ENCODE peak calls at places on chromosome 2, in ten cellular contexts. W is CD8-positive, alpha-beta T cell; N is esophagus muscularis mucosa; I is K562; Q is colonic mucosa; R is right atrium auricular region; E is CD8-positive, alpha-beta memory T cell; M is psoas muscle; Y is SK-N-SH; L is GM23248. G is an unnamed sample.
A peak's percentile ranks its signal among the peaks of the same experiment; 100 is the strongest.

GRCh38 chr2:182915369-182916326 is 49.2 kb upstream of the FRZB start:
- DNase-seq in W (no peak), N (no peak), I (no peak), Q (no peak), R (no peak), E (no peak), M (peak; percentile 75), Y (no peak), L (peak; percentile 88), G (no peak)

GRCh38 chr2:144156736-144157645 is 362.9 kb downstream of the ZEB2 start:
- DNase-seq in W (no peak), N (no peak), I (no peak), Q (no peak), R (no peak), E (no peak), M (no peak), Y (no peak), L (no peak), G (no peak)

GRCh38 chr2:19312949-19313348 is 45.5 kb downstream of the OSR1 start:
- DNase-seq in W (no peak), N (no peak), I (no peak), Q (no peak), R (no peak), E (no peak), M (no peak), Y (peak; percentile 28), L (peak; percentile 69), G (no peak)

GRCh38 chr2:235405612-235406361 is 88.1 kb upstream of the AGAP1 start:
- DNase-seq in W (no peak), N (no peak), I (no peak), Q (no peak), R (no peak), E (no peak), M (no peak), Y (no peak), L (no peak), G (no peak)

GRCh38 chr2:152716805-152717241 is 438 bp downstream of the PRPF40A start:
- DNase-seq in W (peak; percentile 20), N (no peak), I (peak; percentile 25), Q (peak; percentile 43), R (no peak), E (peak; percentile 55), M (peak; percentile 46), Y (peak; percentile 11), L (peak; percentile 55), G (no peak)

GRCh38 chr2:118492335-118492734 is 355.1 kb downstream of the EN1 start:
- DNase-seq in W (no peak), N (no peak), I (no peak), Q (no peak), R (no peak), E (no peak), M (no peak), Y (no peak), L (no peak), G (no peak)

GRCh38 chr2:221423212-221423804 is 148.8 kb downstream of the EPHA4 start:
- DNase-seq in W (no peak), N (no peak), I (no peak), Q (no peak), R (no peak), E (no peak), M (no peak), Y (no peak), L (peak; percentile 33), G (no peak)

GRCh38 chr2:31271851-31272267 is 37.9 kb downstream of the EHD3 start:
- DNase-seq in W (no peak), N (no peak), I (no peak), Q (no peak), R (no peak), E (no peak), M (no peak), Y (no peak), L (peak; percentile 72), G (no peak)

GRCh38 chr2:185880396-185880795 is 141.8 kb downstream of the FSIP2 start:
- DNase-seq in W (no peak), N (no peak), I (no peak), Q (no peak), R (no peak), E (no peak), M (no peak), Y (no peak), L (no peak), G (no peak)

GRCh38 chr2:195667974-195668373 is 10.9 kb downstream of the SLC39A10 start:
- DNase-seq in W (no peak), N (no peak), I (no peak), Q (no peak), R (no peak), E (no peak), M (no peak), Y (no peak), L (no peak), G (no peak)

GRCh38 chr2:129178356-129178755 is 801.1 kb upstream of the RAB6C start:
- DNase-seq in W (no peak), N (peak; percentile 88), I (no peak), Q (no peak), R (peak; percentile 77), E (no peak), M (peak; percentile 84), Y (no peak), L (peak; percentile 59), G (no peak)

GRCh38 chr2:240503848-240504247 is 53.9 kb downstream of the ANKMY1 start:
- DNase-seq in W (no peak), N (peak; percentile 34), I (no peak), Q (peak; percentile 7), R (no peak), E (no peak), M (no peak), Y (peak; percentile 4), L (no peak), G (no peak)

GRCh38 chr2:88626171-88627054 is 851 bp downstream of the EIF2AK3 start:
- DNase-seq in W (peak; percentile 61), N (no peak), I (peak; percentile 50), Q (peak; percentile 42), R (no peak), E (peak; percentile 80), M (peak; percentile 71), Y (peak; percentile 69), L (peak; percentile 71), G (peak; percentile 62)

GRCh38 chr2:12180046-12180445 is 433.6 kb downstream of the LPIN1 start:
- DNase-seq in W (no peak), N (no peak), I (no peak), Q (no peak), R (no peak), E (no peak), M (no peak), Y (no peak), L (no peak), G (no peak)

GRCh38 chr2:133456156-133456555 is 112.1 kb downstream of the NCKAP5 start:
- DNase-seq in W (no peak), N (no peak), I (no peak), Q (no peak), R (no peak), E (no peak), M (no peak), Y (no peak), L (no peak), G (no peak)

DNA sequence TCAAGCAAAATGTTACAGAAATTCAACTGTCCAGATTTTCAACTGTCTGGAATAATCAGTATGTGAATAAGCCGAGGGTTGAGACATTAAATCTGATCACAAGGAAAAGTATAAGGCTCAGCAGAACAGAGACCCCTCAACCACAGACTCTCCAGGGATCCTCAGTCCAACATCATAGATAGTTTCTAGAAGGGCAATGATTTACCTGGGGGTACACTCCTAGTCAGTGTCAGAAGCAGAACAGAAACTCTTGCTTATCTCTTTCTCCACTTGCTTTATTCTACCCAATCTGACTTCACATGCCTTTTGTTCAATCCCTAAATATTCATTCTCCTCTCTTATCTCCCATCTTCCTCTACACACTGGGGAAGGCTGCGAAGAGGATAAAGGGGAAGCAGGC is 36.4 kb downstream of the ICOS start:
- DNase-seq in W (no peak), N (no peak), I (no peak), Q (no peak), R (no peak), E (no peak), M (no peak), Y (no peak), L (no peak), G (no peak)
- H3K27me3 ChIP-seq in W (no peaks in the 10 kb centered on the region), N (no peaks in the 10 kb centered on the region), I (no peaks in the 10 kb centered on the region), Q (no peaks in the 10 kb centered on the region), R (no peaks in the 10 kb centered on the region), E (no peaks in the 10 kb centered on the region), M (no peaks in the 10 kb centered on the region), Y (no peaks in the 10 kb centered on the region), L (peaks cover 45% of the 10 kb centered on the region), G (no peaks in the 10 kb centered on the region)

DNA sequence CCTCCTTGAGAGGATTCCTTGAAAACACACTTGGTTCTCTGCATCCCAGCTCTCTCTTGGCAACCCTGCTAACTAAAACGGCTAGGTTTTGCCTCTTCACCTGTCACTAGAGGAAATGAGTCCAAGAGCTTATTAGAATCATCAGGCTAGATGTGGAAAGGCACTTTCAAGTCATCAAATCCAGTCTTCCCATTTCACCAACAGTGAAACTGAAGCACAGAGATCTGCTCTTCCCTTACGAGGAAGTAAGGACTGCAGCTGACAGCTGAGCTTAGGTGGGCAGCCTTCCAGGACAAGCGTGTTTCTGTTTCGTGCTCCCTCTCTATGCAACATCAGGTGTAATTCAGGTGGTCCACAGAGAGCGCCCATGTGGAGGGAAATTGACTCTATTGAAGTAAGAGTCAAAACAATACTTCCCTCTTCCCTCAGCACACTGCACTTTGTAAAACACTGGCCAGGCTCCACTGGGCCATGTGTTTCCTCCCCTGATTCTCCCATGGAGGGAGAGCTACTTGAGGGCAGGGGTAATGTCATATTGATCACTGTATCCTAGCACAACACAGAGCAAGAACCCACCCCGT is 5.5 kb downstream of the CYRIA start:
- DNase-seq in W (no peak), N (peak; percentile 78), I (no peak), Q (no peak), R (no peak), E (no peak), M (no peak), Y (no peak), L (no peak), G (no peak)
- H3K4me1 ChIP-seq in W (peaks cover 3% of the 10 kb centered on the region), N (peaks cover 44% of the 10 kb centered on the region), I (peaks cover 15% of the 10 kb centered on the region), Q (no peaks in the 10 kb centered on the region), R (peaks cover 52% of the 10 kb centered on the region), E (peaks cover 14% of the 10 kb centered on the region), M (peaks cover 79% of the 10 kb centered on the region), Y (no peaks in the 10 kb centered on the region), L (no peaks in the 10 kb centered on the region), G (peaks cover 3% of the 10 kb centered on the region)

GRCh38 chr2:16522031-16522818 is 143.4 kb downstream of the CYRIA start:
- DNase-seq in W (no peak), N (peak; percentile 90), I (no peak), Q (no peak), R (no peak), E (no peak), M (no peak), Y (peak; percentile 61), L (no peak), G (no peak)
- H3K27ac ChIP-seq in W (no peak overlapping the region), N (no peak overlapping the region), I (no peak overlapping the region), Q (no peak overlapping the region), R (no peak overlapping the region), E (no peak overlapping the region), M (no peak overlapping the region), Y (peak overlapping the region; percentile 61), L (no peak overlapping the region), G (no peak overlapping the region)

DNA sequence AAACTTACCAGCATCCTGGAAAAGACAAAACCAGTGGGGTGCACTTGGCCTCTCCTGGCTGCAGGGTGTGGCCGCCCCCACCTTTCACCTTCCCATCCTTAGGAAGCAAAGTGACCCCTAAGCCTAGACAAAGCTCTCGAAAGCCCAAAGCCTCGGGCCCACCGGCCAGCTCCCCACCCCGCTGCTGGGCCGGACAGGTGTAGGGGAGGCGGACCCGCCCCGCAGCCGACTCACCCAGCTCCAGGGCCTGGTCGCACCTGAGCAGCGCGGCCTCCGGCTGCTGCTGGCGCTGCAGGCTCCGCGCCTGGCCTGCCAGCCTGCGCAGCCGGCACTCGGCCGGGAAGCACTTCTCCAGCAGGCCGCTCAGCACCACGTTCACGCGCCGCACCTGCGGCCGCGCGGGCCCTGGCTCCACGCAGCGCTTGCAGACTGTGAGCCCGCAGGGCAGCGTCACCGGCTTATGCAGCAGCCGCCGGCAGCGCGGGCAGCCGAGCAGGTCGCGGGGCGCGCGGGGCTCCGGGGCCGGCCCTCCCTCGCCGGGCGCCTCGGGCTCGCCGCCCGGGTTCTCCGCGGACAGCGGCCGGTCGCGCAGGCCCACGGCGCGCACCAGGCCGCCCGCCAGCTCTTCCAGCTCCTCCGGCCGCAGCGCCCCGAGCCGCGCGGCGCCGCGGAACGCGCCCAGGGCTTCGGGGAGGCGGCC is 970 bp downstream of the LONRF2 start:
- DNase-seq in W (no peak), N (no peak), I (peak; percentile 47), Q (no peak), R (no peak), E (no peak), M (peak; percentile 67), Y (peak; percentile 80), L (peak; percentile 44), G (no peak)
- H3K27me3 ChIP-seq in W (peaks cover 3% of the 10 kb centered on the region), N (no peaks in the 10 kb centered on the region), I (peaks cover 2% of the 10 kb centered on the region), Q (peaks cover 21% of the 10 kb centered on the region), R (no peaks in the 10 kb centered on the region), E (peaks cover 15% of the 10 kb centered on the region), M (no peaks in the 10 kb centered on the region), Y (peaks cover 22% of the 10 kb centered on the region), L (peaks cover 62% of the 10 kb centered on the region), G (peaks cover 17% of the 10 kb centered on the region)

G was measured in CD4-positive, alpha-beta memory T cell.